ENCODE peak calls at places on chromosomes 5 and 9, in seven cellular contexts. F is stimulated activated CD4-positive, alpha-beta T cell treated with anti-CD3 and anti-CD28 coated beads, Interleukin-4, amount 100 ng/mL, for 24 hours; T is right lobe of liver; H is astrocyte of the spinal cord; C is myocyte; I is uterus; Y is WTC11. S is an unnamed sample.

GRCh38 chr9:106075991-106076390 is 381.6 kb downstream of the TMEM38B start:
- DNase-seq in C (peak), Y (no peak), T (no peak), H (peak), F (no peak), I (no peak), S (no peak)

GRCh38 chr5:135007749-135008363 is 26.2 kb downstream of the PITX1 start:
- DNase-seq in T (no peak), Y (no peak), F (no peak), C (no peak), I (no peak), H (no peak), S (no peak)

GRCh38 chr9:31671011-31671410 is 713.4 kb upstream of the ACO1 start:
- DNase-seq in H (no peak), Y (no peak), I (no peak), F (no peak), T (no peak), C (peak), S (no peak)

GRCh38 chr5:138760448-138761110 is 7.4 kb downstream of the CTNNA1 start:
- DNase-seq in I (no peak), H (no peak), T (no peak), F (no peak), C (no peak), Y (no peak), S (no peak)

GRCh38 chr5:442335-443238 is at the start of gene EXOC3:
- DNase-seq in F (peak), H (peak), C (peak), Y (peak), T (peak), I (peak), S (no peak)

GRCh38 chr5:133510634-133511262 is 101.6 kb downstream of the FSTL4 start:
- DNase-seq in F (no peak), T (no peak), H (no peak), Y (no peak), I (no peak), C (no peak), S (no peak)

GRCh38 chr5:68710514-68710913 is 383.3 kb upstream of the SLC30A5 start:
- DNase-seq in Y (no peak), F (no peak), C (peak), H (no peak), I (no peak), T (no peak), S (peak)

GRCh38 chr5:147853372-147853987 is 22.0 kb upstream of the SPINK1 start:
- DNase-seq in C (no peak), H (no peak), T (no peak), Y (no peak), I (no peak), F (no peak), S (no peak)

GRCh38 chr5:10140195-10140973 is 109.3 kb downstream of the ATPSCKMT start:
- DNase-seq in T (no peak), H (no peak), F (no peak), Y (peak), C (peak), I (no peak), S (no peak)

GRCh38 chr5:168941901-168942300 is 359.0 kb downstream of the SLIT3 start:
- DNase-seq in H (no peak), I (no peak), F (no peak), Y (no peak), T (no peak), C (no peak), S (no peak)